ENCODE peak calls at places on chromosomes 11 and 22, in four cellular contexts. T, I, F and V are unnamed samples.

GRCh38 chr11:76947790-76948189 is 86.4 kb upstream of the B3GNT6 start:
- DNase-seq in T (no peak), F (no peak), I (no peak), V (no peak)

GRCh38 chr22:47782461-47783075 is 1020.1 kb downstream of the TBC1D22A start:
- DNase-seq in T (no peak), I (no peak), F (no peak), V (no peak)

GRCh38 chr22:17920145-17920605 is 104.2 kb downstream of the MICAL3 start:
- DNase-seq in I (peak), F (no peak), T (no peak), V (no peak)

GRCh38 chr11:125517116-125517804 is 21.2 kb upstream of the FEZ1 start:
- DNase-seq in T (peak), F (no peak), I (peak), V (no peak)

GRCh38 chr11:64253481-64253880 is 2.2 kb downstream of the PLCB3 start:
- DNase-seq in T (no peak), I (no peak), F (no peak), V (no peak)

GRCh38 chr22:20111045-20111688 is 4.7 kb upstream of the RANBP1 start:
- DNase-seq in F (peak), I (no peak), T (no peak), V (peak)

GRCh38 chr22:17234144-17234623 is 14.9 kb upstream of the ADA2 start:
- DNase-seq in F (no peak), T (peak), I (no peak), V (no peak)

GRCh38 chr22:19036523-19037273 is 85.5 kb downstream of the DGCR2 start:
- DNase-seq in T (no peak), I (peak), F (no peak), V (no peak)

GRCh38 chr11:14500181-14500651 is 605 bp upstream of the COPB1 start:
- DNase-seq in F (peak), I (peak), T (peak), V (peak)

GRCh38 chr22:30875481-30876215 is 92.9 kb downstream of the MORC2 start:
- DNase-seq in I (no peak), T (no peak), F (no peak), V (no peak)

GRCh38 chr22:40853961-40854360 is 2.5 kb downstream of the ST13 start:
- DNase-seq in I (peak), T (no peak), F (no peak), V (no peak)

GRCh38 chr11:57310630-57311086 is 14.1 kb downstream of the TNKS1BP1 start:
- DNase-seq in F (no peak), I (peak), T (no peak), V (no peak)

GRCh38 chr11:44823920-44824704 is 97.3 kb downstream of the TSPAN18 start:
- DNase-seq in T (peak), I (no peak), F (no peak), V (no peak)